ENCODE peak calls at places on chromosomes 4 and X, in eight cellular contexts. A is effector memory CD4-positive, alpha-beta T cell; B is mesendoderm; R is SJCRH30; O is ovary; P is H1; U is CD4-positive, CD25-positive, alpha-beta regulatory T cell; Y is aorta. Q is an unnamed sample.

GRCh38 chr4:155759372-155760252 is 791 bp downstream of the GUCY1B1 start:
- DNase-seq in R (peak; percentile 5), O (peak; percentile 69), B (peak; percentile 36), Y (peak; percentile 92), U (no peak), P (no peak), A (no peak), Q (peak; percentile 73)

GRCh38 chr4:5460106-5460801 is 248.1 kb downstream of the EVC2 start:
- DNase-seq in O (no peak), R (peak; percentile 24), B (peak; percentile 55), A (no peak), Y (no peak), P (peak; percentile 38), U (no peak), Q (peak; percentile 67)

GRCh38 chrX:7132335-7133035 is 15.0 kb upstream of the STS start:
- DNase-seq in B (peak; percentile 98), R (peak; percentile 53), P (peak; percentile 43), Y (peak; percentile 71), U (no peak), O (no peak), A (no peak), Q (peak; percentile 63)

GRCh38 chr4:68433582-68433981 is 13.7 kb upstream of the TMPRSS11E start:
- DNase-seq in O (no peak), Y (no peak), B (no peak), A (no peak), P (no peak), U (no peak), R (no peak), Q (no peak)

GRCh38 chr4:3286335-3287175 is 6.3 kb upstream of the RGS12 start:
- DNase-seq in R (peak; percentile 1), P (no peak), A (no peak), B (no peak), Y (peak; percentile 61), U (no peak), O (peak; percentile 29), Q (no peak)

GRCh38 chrX:112874140-112874539 is 33.5 kb upstream of the AMOT start:
- DNase-seq in R (no peak), P (no peak), U (no peak), B (no peak), Y (no peak), A (no peak), O (no peak), Q (no peak)

GRCh38 chr4:21248336-21248735 is 548.1 kb downstream of the PACRGL start:
- DNase-seq in A (no peak), O (no peak), Y (no peak), U (no peak), P (no peak), R (no peak), B (no peak), Q (no peak)

GRCh38 chr4:11503166-11503565 is 74.5 kb upstream of the HS3ST1 start:
- DNase-seq in B (peak; percentile 24), U (no peak), Y (no peak), A (no peak), P (no peak), R (no peak), O (no peak), Q (peak; percentile 43)

GRCh38 chr4:87985097-87985886 is 9.8 kb downstream of the SPP1 start:
- DNase-seq in R (peak; percentile 38), Y (no peak), B (peak; percentile 86), O (no peak), P (no peak), U (no peak), A (no peak), Q (peak; percentile 69)

GRCh38 chrX:19739683-19740082 is 147.7 kb downstream of the SH3KBP1 start:
- DNase-seq in O (peak; percentile 50), P (no peak), Y (peak; percentile 79), B (peak; percentile 70), R (peak; percentile 74), A (peak; percentile 33), U (peak; percentile 26), Q (peak; percentile 85)

GRCh38 chr4:97394653-97395052 is 748.6 kb downstream of the STPG2 start:
- DNase-seq in O (no peak), R (no peak), B (no peak), P (no peak), A (no peak), U (no peak), Y (no peak), Q (no peak)

GRCh38 chrX:7779644-7780043 is 63.3 kb upstream of the VCX start:
- DNase-seq in R (no peak), U (no peak), A (no peak), B (no peak), P (no peak), Y (no peak), O (no peak), Q (no peak)

GRCh38 chrX:23756165-23756564 is 13.1 kb upstream of the ACOT9 start:
- DNase-seq in Y (no peak), B (peak; percentile 65), R (peak; percentile 53), P (no peak), O (no peak), U (peak; percentile 29), A (peak; percentile 54), Q (peak; percentile 57)

GRCh38 chr4:20318011-20318898 is 66.5 kb downstream of the SLIT2 start:
- DNase-seq in U (no peak), A (no peak), R (no peak), O (no peak), P (no peak), B (no peak), Y (no peak), Q (no peak)

GRCh38 chr4:38765391-38765790 is 17.4 kb downstream of the TLR10 start:
- DNase-seq in A (no peak), B (no peak), P (no peak), U (no peak), Y (no peak), R (no peak), O (no peak), Q (no peak)

GRCh38 chr4:122508083-122508482 is 51.6 kb upstream of the IL2 start:
- DNase-seq in R (no peak), B (peak; percentile 22), Y (no peak), P (no peak), O (no peak), A (no peak), U (no peak), Q (no peak)

GRCh38 chr4:173370130-173370476 is 651 bp upstream of the SAP30 start:
- DNase-seq in R (no peak), Y (peak; percentile 85), P (no peak), O (peak; percentile 77), B (no peak), U (peak; percentile 61), A (peak; percentile 53), Q (peak; percentile 53)

GRCh38 chrX:76957485-76957884 is 489.7 kb upstream of the FGF16 start:
- DNase-seq in B (no peak), Y (no peak), O (no peak), R (no peak), U (no peak), A (no peak), P (no peak), Q (no peak)

DNA sequence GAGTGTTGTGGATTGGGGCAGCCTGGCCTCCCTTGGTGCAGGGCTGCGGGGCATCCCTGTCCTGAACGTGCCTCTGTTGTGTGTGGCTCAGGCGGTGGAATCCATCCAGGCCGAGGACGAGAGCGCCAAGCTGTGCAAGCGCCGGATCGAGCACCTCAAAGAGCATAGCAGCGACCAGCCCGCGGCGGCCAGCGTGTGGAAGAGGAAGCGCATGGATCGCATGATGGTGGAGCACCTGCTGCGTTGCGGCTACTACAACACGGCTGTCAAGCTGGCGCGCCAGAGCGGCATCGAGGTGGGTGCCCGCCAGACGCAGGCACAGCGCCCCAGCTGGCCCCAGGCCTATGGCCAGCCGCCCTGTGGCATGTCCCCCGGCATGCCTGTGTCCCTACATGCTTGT is 25.6 kb downstream of the MAEA start:
- DNase-seq in U (no peak), A (no peak), Y (no peak), P (no peak), B (no peak), O (no peak), R (no peak), Q (no peak)
- H3K36me3 ChIP-seq in U (peaks cover 68% of the 10 kb centered on the region), A (peaks cover 54% of the 10 kb centered on the region), Y (peaks cover 7% of the 10 kb centered on the region), P (peaks cover 18% of the 10 kb centered on the region), B (peaks cover 7% of the 10 kb centered on the region), O (peaks cover 3% of the 10 kb centered on the region), R (peaks cover 56% of the 10 kb centered on the region), Q (peaks cover 73% of the 10 kb centered on the region)

GRCh38 chr4:10123227-10124101 is 6.9 kb upstream of the WDR1 start:
- DNase-seq in B (peak; percentile 59), P (no peak), R (peak; percentile 63), O (no peak), U (no peak), A (no peak), Y (no peak), Q (peak; percentile 53)
- H3K4me3 ChIP-seq in B (no peak overlapping the region), P (no peak overlapping the region), R (no peak overlapping the region), O (no peak overlapping the region), U (no peak overlapping the region), A (no peak overlapping the region), Y (no peak overlapping the region), Q (no peak overlapping the region)

DNA sequence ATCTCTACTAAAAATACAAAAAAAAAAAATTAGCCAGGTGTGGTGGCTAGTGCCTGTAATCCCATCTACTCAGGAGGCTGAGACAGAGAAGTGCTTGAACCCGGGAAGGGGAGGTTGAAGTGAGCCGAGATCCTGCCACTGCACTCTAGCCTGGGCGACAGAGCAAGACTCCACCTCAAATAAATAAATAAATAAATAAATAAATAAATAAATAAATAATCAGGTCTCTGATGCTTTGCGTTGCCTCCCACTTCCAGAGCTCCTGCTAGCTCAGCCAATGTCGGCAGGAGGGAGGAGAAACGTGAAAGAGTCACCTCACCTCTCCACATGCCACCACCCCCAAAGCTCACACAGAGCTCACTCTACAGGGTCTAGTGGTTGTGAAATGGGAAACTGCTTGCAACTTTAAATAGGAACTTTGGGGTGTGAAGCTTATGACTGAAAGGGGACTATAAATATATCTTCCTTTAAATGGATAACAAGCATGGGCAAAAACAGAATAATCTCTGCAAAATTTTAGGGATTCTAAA is 7.9 kb downstream of the SMIM31 start:
- DNase-seq in P (no peak), U (no peak), A (no peak), B (no peak), Y (no peak), R (no peak), O (no peak), Q (no peak)
- H3K27ac ChIP-seq in P (no peak overlapping the region), U (no peak overlapping the region), A (no peak overlapping the region), B (no peak overlapping the region), Y (no peak overlapping the region), R (no peak overlapping the region), O (no peak overlapping the region), Q (no peak overlapping the region)

GRCh38 chrX:71550578-71550977 is 17.7 kb downstream of the OGT start:
- DNase-seq in U (no peak), Y (no peak), P (no peak), O (no peak), A (no peak), B (no peak), R (no peak), Q (no peak)

GRCh38 chrX:71545364-71545763 is 12.5 kb downstream of the OGT start:
- DNase-seq in U (no peak), B (no peak), A (no peak), R (no peak), P (no peak), O (no peak), Y (no peak), Q (no peak)

GRCh38 chrX:71543316-71543715 is 10.4 kb downstream of the OGT start:
- DNase-seq in A (no peak), U (no peak), O (no peak), R (no peak), P (no peak), B (no peak), Y (no peak), Q (no peak)

GRCh38 chrX:71547339-71547738 is 14.4 kb downstream of the OGT start:
- DNase-seq in Y (no peak), A (no peak), O (no peak), R (no peak), B (peak; percentile 32), U (no peak), P (no peak), Q (no peak)

GRCh38 chrX:71546879-71547278 is 14.0 kb downstream of the OGT start:
- DNase-seq in B (no peak), A (no peak), U (no peak), P (no peak), Y (no peak), O (no peak), R (no peak), Q (no peak)
- H3K36me3 ChIP-seq in B (peaks cover 2% of the 10 kb centered on the region), A (peaks cover 41% of the 10 kb centered on the region), U (peaks cover 71% of the 10 kb centered on the region), P (peaks cover 5% of the 10 kb centered on the region), Y (peaks cover 2% of the 10 kb centered on the region), O (no peaks in the 10 kb centered on the region), R (peaks cover 60% of the 10 kb centered on the region), Q (peaks cover 7% of the 10 kb centered on the region)